ENCODE peak calls at places on chromosomes 13 and 19, in nine cellular contexts. W is NCI-H1092; S is activated CD4-positive, alpha-beta T cell treated with anti-CD3 and anti-CD28 coated beads, Interleukin-2, amount 10 ng/mL, durations not matched to agents 7 days and 5 days; U is NCI-H2029 treated with DMSO at 0.1 percent for 48 hours; A is NK-92 treated with Interleukin-12 subunit alpha and Interleukin-12 subunit beta, amount 100 ng/mL, for 24 hours; J is globus pallidus; B is stimulated activated CD4-positive, alpha-beta T cell treated with anti-CD3 and anti-CD28 coated beads, Interleukin-2, amount 100 ng/mL, for 24 hours; G is colonic mucosa; Z is NCI-H1436 treated with DMSO at 0.1 percent for 48 hours. P is an unnamed sample.

GRCh38 chr13:67643656-67644055 is 413.5 kb upstream of the PCDH9 start:
- DNase-seq in Z (no peak), B (no peak), U (no peak), W (no peak), S (no peak), G (no peak), A (no peak), J (no peak), P (no peak)

GRCh38 chr13:23801141-23801540 is 88.1 kb downstream of the MIPEP start:
- DNase-seq in J (no peak), B (no peak), A (no peak), W (no peak), Z (no peak), U (no peak), G (no peak), S (no peak), P (no peak)

GRCh38 chr13:65677906-65678305 is 1552.2 kb downstream of the PCDH9 start:
- DNase-seq in W (no peak), G (no peak), B (no peak), Z (no peak), S (no peak), U (no peak), J (no peak), A (no peak), P (no peak)

GRCh38 chr19:49155830-49156346 is 692 bp upstream of the HRC start:
- DNase-seq in J (no peak), G (no peak), S (no peak), Z (no peak), W (no peak), U (no peak), A (no peak), B (no peak), P (no peak)

GRCh38 chr13:113117335-113117872 is 5.2 kb upstream of the F10 start:
- DNase-seq in G (no peak), Z (no peak), S (no peak), B (no peak), A (no peak), U (no peak), J (no peak), W (no peak), P (no peak)

GRCh38 chr19:33486936-33487793 is 34.4 kb downstream of the PEPD start:
- DNase-seq in Z (no peak), A (no peak), U (no peak), S (no peak), W (no peak), B (no peak), J (no peak), G (no peak), P (no peak)

GRCh38 chr13:23610187-23610576 is 40.0 kb downstream of the TNFRSF19 start:
- DNase-seq in W (no peak), G (no peak), Z (no peak), B (no peak), S (no peak), A (no peak), U (no peak), J (no peak), P (no peak)

GRCh38 chr13:110416131-110416584 is 109.1 kb downstream of the COL4A2 start:
- DNase-seq in B (no peak), G (no peak), J (no peak), A (no peak), U (no peak), S (no peak), W (no peak), Z (no peak), P (no peak)

GRCh38 chr13:87680298-87680697 is 9.1 kb downstream of the SLITRK5 start:
- DNase-seq in Z (no peak), J (no peak), G (no peak), A (no peak), U (no peak), S (no peak), B (no peak), W (peak; percentile 76), P (no peak)

GRCh38 chr19:17755977-17756670 is 4.8 kb downstream of the FCHO1 start:
- DNase-seq in A (no peak), Z (peak; percentile 31), S (peak; percentile 59), W (peak; percentile 77), J (peak; percentile 96), G (peak; percentile 42), U (no peak), B (peak; percentile 36), P (peak; percentile 57)

GRCh38 chr13:34765446-34766180 is 176.5 kb upstream of the NBEA start:
- DNase-seq in B (no peak), G (no peak), J (no peak), W (no peak), S (no peak), A (no peak), U (no peak), Z (no peak), P (no peak)

GRCh38 chr13:52924241-52925148 is 76.1 kb upstream of the PCDH8 start:
- DNase-seq in A (no peak), J (no peak), Z (no peak), G (no peak), S (no peak), U (no peak), W (no peak), B (no peak), P (no peak)

GRCh38 chr13:93227280-93227905 is 786 bp downstream of the GPC6 start:
- DNase-seq in A (no peak), Z (no peak), W (peak; percentile 82), U (peak; percentile 86), B (no peak), G (no peak), J (peak; percentile 18), S (no peak), P (no peak)

GRCh38 chr13:50277127-50277526 is 261.9 kb downstream of the KCNRG start:
- DNase-seq in S (no peak), G (no peak), A (no peak), W (no peak), U (no peak), B (no peak), J (no peak), Z (no peak), P (no peak)

GRCh38 chr19:30236587-30236986 is 135.6 kb upstream of the ZNF536 start:
- DNase-seq in Z (no peak), W (no peak), U (no peak), J (no peak), B (no peak), S (no peak), G (no peak), A (no peak), P (no peak)

GRCh38 chr13:72194531-72194930 is 327.5 kb upstream of the DACH1 start:
- DNase-seq in W (no peak), B (no peak), U (no peak), Z (no peak), J (no peak), G (peak; percentile 71), S (no peak), A (no peak), P (no peak)

GRCh38 chr19:42064432-42064831 is 5.6 kb downstream of the GRIK5 start:
- DNase-seq in J (no peak), A (no peak), W (no peak), U (no peak), G (no peak), S (no peak), B (no peak), Z (no peak), P (no peak)

GRCh38 chr13:45584816-45585215 is 30.7 kb downstream of the ERICH6B start:
- DNase-seq in B (no peak), W (no peak), G (no peak), S (no peak), J (no peak), U (peak; percentile 0), Z (no peak), A (no peak), P (no peak)

GRCh38 chr13:27541386-27541785 is 78.9 kb downstream of the LNX2 start:
- DNase-seq in W (no peak), Z (no peak), A (no peak), G (no peak), S (no peak), B (no peak), J (no peak), U (no peak), P (no peak)

GRCh38 chr19:6802336-6803035 is 30.0 kb downstream of the VAV1 start:
- DNase-seq in G (peak; percentile 42), W (no peak), U (no peak), A (peak; percentile 88), Z (no peak), S (peak; percentile 63), J (peak; percentile 40), B (peak; percentile 72), P (peak; percentile 72)

GRCh38 chr13:110347535-110348308 is 40.6 kb downstream of the COL4A2 start:
- DNase-seq in A (no peak), J (no peak), B (no peak), W (no peak), U (no peak), S (no peak), Z (no peak), G (no peak), P (no peak)

GRCh38 chr13:105177265-105177900 is 1358.1 kb downstream of the EFNB2 start:
- DNase-seq in G (no peak), A (no peak), B (no peak), S (no peak), W (no peak), Z (no peak), J (peak; percentile 51), U (no peak), P (no peak)

GRCh38 chr13:24905242-24905641 is 141.3 kb downstream of the RNF17 start:
- DNase-seq in A (no peak), J (no peak), B (no peak), U (no peak), W (no peak), Z (no peak), G (no peak), S (no peak), P (no peak)

GRCh38 chr19:34351382-34351802 is 13.6 kb upstream of the GPI start:
- DNase-seq in W (no peak), J (no peak), S (peak; percentile 31), Z (no peak), A (peak; percentile 64), G (no peak), U (peak; percentile 59), B (no peak), P (peak; percentile 68)